ENCODE peak calls at places on chromosomes 1 and 21, in eight cellular contexts. Q is A549, I is heart right ventricle, A is GM13976, J is fibroblast of the aortic adventitia, P is fibroblast of mammary gland, T is AG04449, W is endothelial cell of umbilical vein. G is an unnamed sample.

GRCh38 chr1:211910136-211910884 is 79.7 kb upstream of the LPGAT1 start:
- DNase-seq in T (no peak), J (no peak), I (no peak), Q (no peak), P (no peak), A (no peak), W (no peak), G (no peak)

GRCh38 chr1:230868736-230869385 is 540 bp upstream of the C1orf198 start:
- DNase-seq in W (peak; percentile 45), I (no peak), P (no peak), T (no peak), A (peak; percentile 64), Q (no peak), J (peak; percentile 46), G (peak; percentile 34)

GRCh38 chr1:235643837-235644692 is 5.5 kb downstream of the GNG4 start:
- DNase-seq in J (no peak), A (no peak), T (no peak), W (no peak), P (no peak), I (no peak), Q (no peak), G (no peak)

GRCh38 chr1:183787704-183788103 is 17.2 kb upstream of the RGL1 start:
- DNase-seq in P (no peak), I (no peak), W (no peak), Q (no peak), T (no peak), J (no peak), A (no peak), G (no peak)

GRCh38 chr1:29520571-29521437 is 284.5 kb downstream of the PTPRU start:
- DNase-seq in W (no peak), A (no peak), Q (no peak), P (no peak), T (no peak), I (no peak), J (no peak), G (no peak)

GRCh38 chr1:241706967-241707366 is 54.9 kb downstream of the WDR64 start:
- DNase-seq in J (peak; percentile 43), A (no peak), Q (peak; percentile 31), P (peak; percentile 90), T (no peak), W (no peak), I (no peak), G (peak; percentile 97)

GRCh38 chr21:45514311-45515021 is 27.8 kb downstream of the SLC19A1 start:
- DNase-seq in Q (no peak), I (peak; percentile 8), A (no peak), W (no peak), T (no peak), J (no peak), P (no peak), G (no peak)

GRCh38 chr1:236066828-236067386 is 2.0 kb upstream of the NID1 start:
- DNase-seq in P (no peak), T (no peak), A (peak; percentile 88), J (no peak), W (no peak), I (peak; percentile 38), Q (no peak), G (no peak)

GRCh38 chr1:108862698-108863477 is 6.0 kb upstream of the AKNAD1 start:
- DNase-seq in T (no peak), Q (no peak), I (no peak), P (no peak), J (no peak), A (no peak), W (no peak), G (no peak)

GRCh38 chr1:64898107-64898861 is 68.1 kb downstream of the JAK1 start:
- DNase-seq in I (peak; percentile 65), T (peak; percentile 88), A (peak; percentile 55), Q (peak; percentile 70), W (peak; percentile 98), P (peak; percentile 99), J (peak; percentile 83), G (peak; percentile 95)

GRCh38 chr1:1033009-1033587 is 13.2 kb downstream of the AGRN start:
- DNase-seq in A (peak; percentile 97), I (peak; percentile 76), T (no peak), J (peak; percentile 39), P (peak; percentile 43), W (peak; percentile 80), Q (no peak), G (peak; percentile 92)

GRCh38 chr1:56411021-56411420 is 168.3 kb downstream of the PLPP3 start:
- DNase-seq in J (no peak), Q (no peak), I (no peak), P (no peak), T (no peak), A (no peak), W (no peak), G (no peak)

GRCh38 chr1:56410405-56410804 is 169.0 kb downstream of the PLPP3 start:
- DNase-seq in J (no peak), T (no peak), I (no peak), W (no peak), Q (no peak), P (no peak), A (no peak), G (no peak)

GRCh38 chr1:56411484-56412180 is 167.7 kb downstream of the PLPP3 start:
- DNase-seq in J (no peak), T (no peak), P (peak; percentile 21), A (no peak), Q (no peak), I (peak; percentile 40), W (peak; percentile 95), G (no peak)

GRCh38 chr1:56406821-56407220 is 172.5 kb downstream of the PLPP3 start:
- DNase-seq in P (no peak), Q (no peak), I (no peak), A (no peak), T (no peak), J (no peak), W (no peak), G (no peak)

DNA sequence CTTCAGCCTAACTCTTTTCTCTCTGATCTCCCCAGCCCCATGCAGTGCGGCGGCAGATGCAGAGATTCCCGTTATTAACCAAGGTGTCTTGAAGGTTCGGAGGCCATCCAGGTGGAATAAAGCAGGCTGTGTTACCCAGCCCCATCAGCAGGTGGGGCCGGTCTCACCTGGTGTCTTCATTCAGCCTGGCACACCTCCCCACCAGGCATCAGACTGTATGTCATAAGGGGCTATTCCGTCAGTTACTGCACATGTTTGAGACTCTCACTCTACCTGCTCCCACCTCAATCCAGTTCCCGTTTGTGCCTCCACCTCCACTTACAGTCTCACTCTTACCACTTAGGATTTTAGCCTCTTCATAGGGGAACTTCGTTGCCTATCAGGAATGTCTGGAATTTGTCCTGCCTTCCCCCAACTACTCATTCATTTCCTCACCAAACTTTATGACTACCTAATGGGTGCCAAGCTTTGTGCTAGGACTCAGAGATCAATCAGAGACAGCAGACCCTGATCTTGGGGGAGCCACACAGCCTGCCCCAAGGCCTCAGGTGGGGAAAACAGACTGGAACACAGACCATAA is 170.2 kb downstream of the PLPP3 start:
- DNase-seq in J (no peak), P (no peak), W (no peak), T (no peak), Q (no peak), I (peak; percentile 17), A (peak; percentile 36), G (peak; percentile 63)
- TF ChIP-seq CTCF in J (no peak), P (peak; percentile 11), W (no peak), T (no peak), Q (peak; percentile 7), I (peak; percentile 40), A (peak; percentile 18), G (peak; percentile 71)

GRCh38 chr1:21307210-21307609 is 16.9 kb upstream of the ECE1 start:
- DNase-seq in P (no peak), T (no peak), Q (no peak), W (no peak), I (no peak), J (no peak), A (no peak), G (no peak)

GRCh38 chr1:21305900-21306189 is 15.6 kb upstream of the ECE1 start:
- DNase-seq in I (no peak), T (no peak), W (no peak), Q (no peak), J (no peak), A (no peak), P (no peak), G (no peak)

GRCh38 chr1:21304488-21304887 is 14.2 kb upstream of the ECE1 start:
- DNase-seq in Q (no peak), W (no peak), J (no peak), P (no peak), I (no peak), A (no peak), T (no peak), G (no peak)

GRCh38 chr1:21302747-21303715 is 12.8 kb upstream of the ECE1 start:
- DNase-seq in W (peak; percentile 78), A (no peak), I (no peak), J (peak; percentile 82), P (peak; percentile 92), Q (no peak), T (peak; percentile 36), G (peak; percentile 56)

GRCh38 chr1:21305155-21305899 is 15.1 kb upstream of the ECE1 start:
- DNase-seq in P (no peak), I (no peak), W (no peak), T (no peak), J (no peak), Q (no peak), A (no peak), G (no peak)
- TF ChIP-seq CTCF in P (no peak), I (no peak), W (no peak), T (no peak), J (no peak), Q (no peak), A (no peak), G (no peak)

DNA sequence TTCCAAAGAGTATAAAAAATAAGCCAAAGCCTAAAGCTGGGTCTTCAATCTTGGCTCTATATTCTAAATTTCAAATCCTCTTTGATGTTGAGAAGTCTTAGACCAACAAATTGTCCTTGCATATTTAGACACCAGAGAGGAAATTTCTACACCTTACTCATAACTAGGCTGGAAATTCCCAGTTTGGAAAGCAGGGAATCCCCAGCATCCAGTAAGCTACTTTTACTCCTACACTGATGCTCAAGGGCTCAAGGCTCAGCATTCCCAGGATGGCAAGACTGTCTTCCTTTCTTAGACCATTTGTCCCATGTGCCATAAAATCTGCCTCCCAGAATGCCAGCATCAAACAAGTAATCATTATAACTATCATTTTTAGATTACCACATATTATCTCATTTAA is 28.3 kb downstream of the PRDX6 start:
- DNase-seq in J (no peak), T (no peak), A (no peak), W (no peak), Q (no peak), P (no peak), I (no peak), G (peak; percentile 32)
- TF ChIP-seq CTCF in J (no peak), T (no peak), A (no peak), W (no peak), Q (no peak), P (no peak), I (no peak), G (no peak)

DNA sequence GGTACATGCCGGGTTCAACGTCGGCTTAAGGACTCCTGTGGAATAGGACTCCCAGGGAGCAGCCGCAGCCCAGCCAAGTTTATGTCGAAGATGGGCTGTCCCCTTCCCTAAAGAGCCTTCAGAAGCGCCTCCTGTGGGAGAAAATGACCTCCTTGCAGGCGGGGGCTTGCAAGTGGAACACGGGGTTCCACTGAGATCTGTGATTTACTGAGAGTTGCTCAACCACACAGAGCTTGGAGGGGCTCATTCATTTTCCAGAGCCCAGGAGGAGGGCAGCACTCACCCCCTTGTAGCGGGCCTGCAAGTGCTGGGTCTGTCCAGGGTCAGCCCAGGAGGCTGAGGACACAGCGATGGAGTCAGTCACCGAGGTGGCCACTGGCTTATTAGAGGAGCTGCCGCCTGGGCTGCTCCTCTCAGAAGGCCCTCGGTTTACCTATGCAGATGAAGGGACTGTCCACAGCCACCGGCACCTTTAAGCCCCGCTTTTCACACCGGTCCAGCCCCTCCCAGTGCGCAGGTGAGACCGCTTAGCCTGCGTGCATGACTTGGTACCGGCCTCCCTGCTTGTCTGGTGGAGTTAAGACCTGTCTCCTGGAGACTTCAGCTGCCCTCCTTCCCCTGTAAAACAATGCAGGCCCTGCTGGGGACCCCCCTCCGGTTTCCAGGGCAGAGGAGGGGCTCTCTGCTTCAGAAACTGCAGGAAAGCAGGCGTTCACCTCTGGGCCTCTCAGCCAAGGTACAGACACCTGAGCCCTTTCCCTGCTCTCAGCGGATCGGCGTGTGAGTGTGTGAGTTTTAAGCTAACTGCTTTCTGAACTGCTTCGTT is 57.5 kb downstream of the ATP5PO start:
- DNase-seq in P (no peak), T (no peak), A (no peak), W (no peak), I (no peak), Q (no peak), J (no peak), G (no peak)
- TF ChIP-seq CTCF in P (no peak), T (no peak), A (no peak), W (no peak), I (no peak), Q (no peak), J (no peak), G (no peak)

G was measured in epithelial cell of esophagus.